ENCODE peak calls at places on chromosomes 2 and 18, in four cellular contexts. E is nephron progenitor cell, D is occipital lobe, K is NCI-H1092. F is an unnamed sample.

GRCh38 chr2:149733936-149734685 is 146.5 kb upstream of the MMADHC start:
- DNase-seq in K (no peak), E (peak), D (no peak), F (no peak)

GRCh38 chr2:147904051-147904450 is 59.2 kb downstream of the ACVR2A start:
- DNase-seq in K (no peak), D (no peak), E (no peak), F (no peak)

GRCh38 chr2:158686166-158686792 is 108.8 kb upstream of the DAPL1 start:
- DNase-seq in D (peak), K (no peak), E (peak), F (no peak)

GRCh38 chr18:65924878-65925277 is 174.1 kb downstream of the CDH7 start:
- DNase-seq in K (no peak), E (no peak), D (no peak), F (no peak)

GRCh38 chr2:24909555-24910177 is 10.4 kb downstream of the ADCY3 start:
- DNase-seq in K (no peak), D (no peak), E (no peak), F (no peak)

GRCh38 chr18:67463829-67464228 is 52.7 kb downstream of the DSEL start:
- DNase-seq in K (no peak), D (no peak), E (no peak), F (no peak)

GRCh38 chr2:71460595-71461303 is 7.4 kb downstream of the DYSF start:
- DNase-seq in K (no peak), D (no peak), E (no peak), F (no peak)

GRCh38 chr2:71503827-71504226 is 50.5 kb downstream of the DYSF start:
- DNase-seq in D (no peak), K (no peak), E (no peak), F (no peak)

GRCh38 chr18:36412778-36413177 is 115.3 kb downstream of the FHOD3 start:
- DNase-seq in K (no peak), D (no peak), E (no peak), F (no peak)

GRCh38 chr2:133262888-133263287 is 305.4 kb downstream of the NCKAP5 start:
- DNase-seq in E (no peak), D (no peak), K (no peak), F (no peak)

GRCh38 chr2:105746177-105747080 is 1.7 kb downstream of the NCK2 start:
- DNase-seq in E (peak), D (peak), K (no peak), F (no peak)

GRCh38 chr2:126972272-126972626 is 73.6 kb downstream of the TEX51 start:
- DNase-seq in E (no peak), D (no peak), K (no peak), F (no peak)

GRCh38 chr2:68837164-68837860 is 33.9 kb downstream of the BMP10 start:
- DNase-seq in D (no peak), E (peak), K (no peak), F (no peak)

GRCh38 chr2:74530239-74531161 is 767 bp downstream of the HTRA2 start:
- DNase-seq in D (peak), E (peak), K (no peak), F (no peak)

GRCh38 chr2:188434018-188434417 is 142.3 kb downstream of the GULP1 start:
- DNase-seq in D (no peak), E (no peak), K (no peak), F (no peak)

GRCh38 chr2:101812226-101812625 is 114.7 kb downstream of the MAP4K4 start:
- DNase-seq in E (no peak), D (no peak), K (no peak), F (no peak)

GRCh38 chr2:46657042-46657504 is 177.7 kb downstream of the TMEM247 start:
- DNase-seq in K (peak), E (no peak), D (no peak), F (no peak)

GRCh38 chr2:9739508-9739907 is 103.8 kb upstream of the TAF1B start:
- DNase-seq in E (no peak), K (no peak), D (no peak), F (no peak)

GRCh38 chr2:9415770-9416169 is 7.6 kb downstream of the ITGB1BP1 start:
- DNase-seq in E (no peak), D (no peak), K (no peak), F (no peak)

GRCh38 chr2:203730076-203730729 is 23.8 kb downstream of the CD28 start:
- DNase-seq in K (no peak), D (no peak), E (no peak), F (no peak)

F was measured in NCI-H1930.